ENCODE peak calls at places on chromosomes 3 and 15, in eight cellular contexts. Z is GM12865, L is transverse colon, P is epithelial cell of esophagus, R is BJ, A is mammary epithelial cell, E is Panc1, N is psoas muscle. Q is an unnamed sample.
A peak's percentile ranks its signal among the peaks of the same experiment; 100 is the strongest.

GRCh38 chr3:134375542-134376384 is 1.5 kb upstream of the AMOTL2 start:
- DNase-seq in P (no peak), N (no peak), E (no peak), L (no peak), Z (no peak), R (no peak), A (no peak), Q (no peak)

GRCh38 chr3:65348596-65348995 is 660.8 kb upstream of the ADAMTS9 start:
- DNase-seq in P (no peak), L (no peak), N (no peak), A (no peak), E (no peak), R (peak; percentile 91), Z (no peak), Q (peak; percentile 89)

GRCh38 chr3:102078864-102079808 is 229.8 kb downstream of the NFKBIZ start:
- DNase-seq in A (no peak), E (no peak), R (no peak), L (peak; percentile 55), P (no peak), N (no peak), Z (no peak), Q (no peak)

GRCh38 chr3:195087321-195087720 is 183.6 kb downstream of the XXYLT1 start:
- DNase-seq in N (no peak), R (no peak), E (no peak), Z (no peak), A (no peak), L (no peak), P (no peak), Q (no peak)

GRCh38 chr3:51500632-51501131 is 867 bp upstream of the DCAF1 start:
- DNase-seq in Z (no peak), R (no peak), E (no peak), A (no peak), L (peak; percentile 22), P (no peak), N (no peak), Q (no peak)

GRCh38 chr15:42148808-42149492 is 7.5 kb downstream of the PLA2G4F start:
- DNase-seq in Z (no peak), A (no peak), E (no peak), N (no peak), L (no peak), R (no peak), P (no peak), Q (no peak)

GRCh38 chr3:193975072-193975535 is 160.8 kb upstream of the HES1 start:
- DNase-seq in Z (no peak), L (no peak), A (no peak), E (no peak), R (no peak), P (no peak), N (no peak), Q (no peak)

GRCh38 chr3:98902341-98902740 is 846 bp upstream of the DCBLD2 start:
- DNase-seq in N (no peak), A (no peak), R (no peak), P (no peak), E (no peak), Z (peak; percentile 4), L (no peak), Q (no peak)

GRCh38 chr3:44058022-44058867 is 183.4 kb upstream of the TOPAZ1 start:
- DNase-seq in E (no peak), A (peak; percentile 64), N (no peak), L (peak; percentile 18), P (peak; percentile 62), R (no peak), Z (peak; percentile 89), Q (peak; percentile 57)

GRCh38 chr3:17154941-17155340 is 270.2 kb downstream of the PLCL2 start:
- DNase-seq in R (no peak), N (no peak), A (no peak), L (no peak), Z (no peak), P (no peak), E (no peak), Q (no peak)

GRCh38 chr3:40016391-40016790 is 207.0 kb downstream of the MYRIP start:
- DNase-seq in A (no peak), P (no peak), R (no peak), N (no peak), E (no peak), L (no peak), Z (no peak), Q (no peak)

GRCh38 chr3:187098925-187099512 is 40.3 kb downstream of the RPL39L start:
- DNase-seq in E (no peak), P (peak; percentile 41), N (no peak), A (no peak), Z (no peak), L (no peak), R (no peak), Q (no peak)

GRCh38 chr15:87387681-87388240 is 868.8 kb downstream of the NTRK3 start:
- DNase-seq in N (no peak), E (no peak), A (peak; percentile 82), Z (no peak), R (no peak), P (peak; percentile 78), L (no peak), Q (peak; percentile 64)

GRCh38 chr3:33152363-33153360 is 38.8 kb downstream of the CRTAP start:
- DNase-seq in L (no peak), E (no peak), R (no peak), A (peak; percentile 45), Z (no peak), N (no peak), P (peak; percentile 30), Q (no peak)

GRCh38 chr3:33144433-33144832 is 30.6 kb downstream of the CRTAP start:
- DNase-seq in A (no peak), P (no peak), N (no peak), R (no peak), Z (peak; percentile 55), E (no peak), L (no peak), Q (no peak)

GRCh38 chr3:33145901-33146580 is 32.2 kb downstream of the CRTAP start:
- DNase-seq in N (no peak), L (no peak), Z (no peak), E (no peak), P (no peak), R (no peak), A (no peak), Q (no peak)

GRCh38 chr3:33145221-33145900 is 31.5 kb downstream of the CRTAP start:
- DNase-seq in A (no peak), E (no peak), Z (no peak), N (no peak), L (no peak), R (no peak), P (no peak), Q (no peak)

GRCh38 chr3:33146791-33147445 is 33.1 kb downstream of the CRTAP start:
- DNase-seq in N (no peak), R (no peak), P (no peak), A (no peak), Z (no peak), L (no peak), E (no peak), Q (peak; percentile 40)
- TF ChIP-seq CTCF in N (no peak), R (no peak), P (no peak), A (no peak), Z (no peak), L (no peak), E (no peak), Q (no peak)

GRCh38 chr3:46575577-46576222 is 9.6 kb upstream of the LRRC2 start:
- DNase-seq in N (no peak), R (no peak), A (no peak), Z (no peak), L (no peak), E (no peak), P (no peak), Q (no peak)

GRCh38 chr3:46578973-46579755 is 13.1 kb upstream of the LRRC2 start:
- DNase-seq in L (no peak), R (no peak), A (no peak), N (no peak), Z (no peak), P (no peak), E (no peak), Q (no peak)

GRCh38 chr3:46574881-46575576 is 8.9 kb upstream of the LRRC2 start:
- DNase-seq in E (no peak), L (no peak), N (no peak), A (no peak), P (no peak), R (no peak), Z (no peak), Q (no peak)

GRCh38 chr3:46576386-46576785 is 10.3 kb upstream of the LRRC2 start:
- DNase-seq in A (no peak), Z (no peak), E (no peak), P (no peak), L (no peak), R (no peak), N (no peak), Q (no peak)

DNA sequence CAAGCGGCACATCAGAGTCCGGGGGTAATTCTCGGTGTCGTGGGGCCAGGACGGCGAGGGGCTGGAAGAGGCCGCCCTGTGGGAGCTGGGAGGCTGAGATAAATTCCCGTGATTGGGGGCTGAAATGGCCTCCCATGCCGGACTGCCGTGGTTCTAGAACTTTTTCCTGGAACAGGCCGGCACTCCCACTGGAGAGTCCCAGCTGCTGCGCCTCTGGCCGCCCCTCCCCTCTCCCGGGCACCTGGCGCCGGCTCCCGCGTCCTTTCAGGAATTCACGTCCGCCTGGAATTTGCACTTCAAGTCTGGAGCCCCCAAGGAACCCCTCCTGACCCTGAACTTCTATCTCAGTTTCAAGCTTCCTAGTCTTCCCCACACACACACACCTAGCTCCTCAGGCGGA is 10.8 kb upstream of the LRRC2 start:
- DNase-seq in N (no peak), A (no peak), R (no peak), L (no peak), P (no peak), Z (no peak), E (no peak), Q (no peak)
- H3K4me3 ChIP-seq in N (peak overlapping the region; percentile 36), A (no peak overlapping the region), R (no peak overlapping the region), L (no peak overlapping the region), P (no peak overlapping the region), Z (no peak overlapping the region), E (no peak overlapping the region), Q (no peak overlapping the region)

GRCh38 chr15:100672959-100673358 is 70.6 kb downstream of the ASB7 start:
- DNase-seq in E (no peak), L (no peak), R (no peak), P (no peak), A (no peak), N (no peak), Z (no peak), Q (no peak)

GRCh38 chr15:100671124-100671680 is 68.8 kb downstream of the ASB7 start:
- DNase-seq in A (no peak), Z (no peak), E (no peak), R (no peak), N (no peak), L (no peak), P (no peak), Q (no peak)

GRCh38 chr15:100669260-100669659 is 66.9 kb downstream of the ASB7 start:
- DNase-seq in L (no peak), A (no peak), N (no peak), R (no peak), P (no peak), Z (no peak), E (no peak), Q (no peak)

GRCh38 chr15:100670505-100671021 is 68.2 kb downstream of the ASB7 start:
- DNase-seq in N (no peak), A (no peak), Z (no peak), R (no peak), L (no peak), E (no peak), P (no peak), Q (no peak)

GRCh38 chr15:100671858-100672543 is 69.6 kb downstream of the ASB7 start:
- DNase-seq in A (peak; percentile 49), E (peak; percentile 30), L (no peak), N (no peak), Z (no peak), P (peak; percentile 34), R (peak; percentile 16), Q (no peak)
- TF ChIP-seq CTCF in A (peak; percentile 44), E (peak; percentile 90), L (peak; percentile 37), N (peak; percentile 51), Z (no peak), P (peak; percentile 59), R (peak; percentile 86), Q (peak; percentile 71)

GRCh38 chr3:45976191-45977091 is 19.2 kb downstream of the FYCO1 start:
- DNase-seq in L (no peak), R (no peak), N (no peak), P (no peak), E (no peak), Z (no peak), A (no peak), Q (no peak)
- H3K4me3 ChIP-seq in L (no peak overlapping the region), R (no peak overlapping the region), N (no peak overlapping the region), P (no peak overlapping the region), E (no peak overlapping the region), Z (no peak overlapping the region), A (no peak overlapping the region), Q (no peak overlapping the region)